ENCODE peak calls at places on chromosome 1, in six cellular contexts. One of them, this sample, is unnamed.

GRCh38 chr1:208081972-208082371 is 162.2 kb downstream of the PLXNA2 start:
- DNase-seq in smooth muscle cell of the brain vasculature: peak; percentile 63
- DNase-seq in NAMALWA: no peak
- DNase-seq in endothelial cell: no peak
- DNase-seq in fibroblast of the aortic adventitia: no peak
- DNase-seq in HS-5: no peak
- DNase-seq in this sample: no peak

GRCh38 chr1:112575154-112575804 is 43.7 kb downstream of the ST7L start:
- DNase-seq in smooth muscle cell of the brain vasculature: peak; percentile 73
- DNase-seq in NAMALWA: no peak
- DNase-seq in endothelial cell: no peak
- DNase-seq in fibroblast of the aortic adventitia: peak; percentile 82
- DNase-seq in HS-5: peak; percentile 76
- DNase-seq in this sample: no peak

GRCh38 chr1:109837852-109838570 is 72.6 kb upstream of the CSF1 start:
- DNase-seq in smooth muscle cell of the brain vasculature: no peak
- DNase-seq in NAMALWA: no peak
- DNase-seq in endothelial cell: no peak
- DNase-seq in fibroblast of the aortic adventitia: no peak
- DNase-seq in HS-5: no peak
- DNase-seq in this sample: no peak

GRCh38 chr1:11920239-11920903 is 5.9 kb downstream of the KIAA2013 start:
- DNase-seq in smooth muscle cell of the brain vasculature: no peak
- DNase-seq in NAMALWA: no peak
- DNase-seq in endothelial cell: no peak
- DNase-seq in fibroblast of the aortic adventitia: no peak
- DNase-seq in HS-5: no peak
- DNase-seq in this sample: no peak

GRCh38 chr1:28830814-28831213 is 18.8 kb downstream of the OPRD1 start:
- DNase-seq in smooth muscle cell of the brain vasculature: no peak
- DNase-seq in NAMALWA: no peak
- DNase-seq in endothelial cell: no peak
- DNase-seq in fibroblast of the aortic adventitia: no peak
- DNase-seq in HS-5: no peak
- DNase-seq in this sample: no peak

GRCh38 chr1:197180252-197180878 is 33.9 kb upstream of the ASPM start:
- DNase-seq in smooth muscle cell of the brain vasculature: no peak
- DNase-seq in NAMALWA: peak; percentile 69
- DNase-seq in endothelial cell: no peak
- DNase-seq in fibroblast of the aortic adventitia: peak; percentile 81
- DNase-seq in HS-5: peak; percentile 67
- DNase-seq in this sample: no peak

GRCh38 chr1:238239343-238239742 is 348.6 kb upstream of the ZP4 start:
- DNase-seq in smooth muscle cell of the brain vasculature: no peak
- DNase-seq in NAMALWA: no peak
- DNase-seq in endothelial cell: no peak
- DNase-seq in fibroblast of the aortic adventitia: no peak
- DNase-seq in HS-5: no peak
- DNase-seq in this sample: no peak

GRCh38 chr1:71861022-71861421 is 421.3 kb downstream of the NEGR1 start:
- DNase-seq in smooth muscle cell of the brain vasculature: no peak
- DNase-seq in NAMALWA: no peak
- DNase-seq in endothelial cell: no peak
- DNase-seq in fibroblast of the aortic adventitia: peak; percentile 46
- DNase-seq in HS-5: peak; percentile 40
- DNase-seq in this sample: peak; percentile 22

GRCh38 chr1:213687802-213688201 is 300.0 kb upstream of the PROX1 start:
- DNase-seq in smooth muscle cell of the brain vasculature: no peak
- DNase-seq in NAMALWA: no peak
- DNase-seq in endothelial cell: no peak
- DNase-seq in fibroblast of the aortic adventitia: no peak
- DNase-seq in HS-5: no peak
- DNase-seq in this sample: no peak

GRCh38 chr1:63674238-63674864 is 81.1 kb downstream of the PGM1 start:
- DNase-seq in smooth muscle cell of the brain vasculature: peak; percentile 89
- DNase-seq in NAMALWA: peak; percentile 70
- DNase-seq in endothelial cell: peak; percentile 66
- DNase-seq in fibroblast of the aortic adventitia: peak; percentile 99
- DNase-seq in HS-5: peak; percentile 82
- DNase-seq in this sample: no peak

GRCh38 chr1:14940285-14940890 is 213.2 kb upstream of the TMEM51 start:
- DNase-seq in smooth muscle cell of the brain vasculature: no peak
- DNase-seq in NAMALWA: no peak
- DNase-seq in endothelial cell: no peak
- DNase-seq in fibroblast of the aortic adventitia: no peak
- DNase-seq in HS-5: no peak
- DNase-seq in this sample: no peak

GRCh38 chr1:116375165-116375883 is 2.3 kb downstream of the ATP1A1 start:
- DNase-seq in smooth muscle cell of the brain vasculature: no peak
- DNase-seq in NAMALWA: peak; percentile 51
- DNase-seq in endothelial cell: no peak
- DNase-seq in fibroblast of the aortic adventitia: no peak
- DNase-seq in HS-5: no peak
- DNase-seq in this sample: no peak

GRCh38 chr1:33455537-33456301 is 16.7 kb upstream of the ZSCAN20 start:
- DNase-seq in smooth muscle cell of the brain vasculature: no peak
- DNase-seq in NAMALWA: peak; percentile 78
- DNase-seq in endothelial cell: peak; percentile 52
- DNase-seq in fibroblast of the aortic adventitia: peak; percentile 85
- DNase-seq in HS-5: peak; percentile 59
- DNase-seq in this sample: peak; percentile 54